ENCODE peak calls at places on chromosome 7, in seven cellular contexts. S is nephron progenitor cell, J is HCT116, T is spleen, F is esophagus muscularis mucosa, A is AG10803, X is tibial nerve. E is an unnamed sample.

GRCh38 chr7:94975316-94975715 is 67.9 kb downstream of the PPP1R9A start:
- DNase-seq in T (no peak), J (no peak), A (peak), F (no peak), S (no peak), X (no peak), E (no peak)

GRCh38 chr7:25615005-25615404 is 386.7 kb upstream of the NPVF start:
- DNase-seq in J (no peak), F (no peak), X (no peak), T (no peak), S (no peak), A (no peak), E (no peak)

GRCh38 chr7:43553999-43554398 is 28.9 kb upstream of the STK17A start:
- DNase-seq in X (no peak), A (peak), T (no peak), S (no peak), F (peak), J (no peak), E (no peak)

GRCh38 chr7:20269726-20270125 is 52.5 kb upstream of the MACC1 start:
- DNase-seq in S (no peak), A (peak), F (no peak), J (no peak), X (no peak), T (no peak), E (no peak)

GRCh38 chr7:99170730-99171074 is 26.8 kb upstream of the SMURF1 start:
- DNase-seq in X (no peak), T (no peak), J (no peak), S (no peak), F (no peak), A (no peak), E (no peak)

GRCh38 chr7:82051641-82052040 is 281.8 kb upstream of the HGF start:
- DNase-seq in S (no peak), A (no peak), X (no peak), T (no peak), F (no peak), J (no peak), E (no peak)

GRCh38 chr7:93337047-93337446 is 104.9 kb downstream of the VPS50 start:
- DNase-seq in X (no peak), S (no peak), F (no peak), A (no peak), T (no peak), J (no peak), E (no peak)

GRCh38 chr7:133777701-133778100 is 349.4 kb upstream of the LRGUK start:
- DNase-seq in J (no peak), T (no peak), X (no peak), S (no peak), A (no peak), F (no peak), E (no peak)

GRCh38 chr7:118219157-118219512 is 5.4 kb upstream of the ANKRD7 start:
- DNase-seq in T (no peak), A (no peak), X (no peak), F (no peak), S (no peak), J (no peak), E (no peak)

GRCh38 chr7:106779877-106780276 is 85.2 kb upstream of the PIK3CG start:
- DNase-seq in A (no peak), X (no peak), J (peak), S (peak), T (no peak), F (no peak), E (no peak)

GRCh38 chr7:74252893-74253292 is 1.3 kb downstream of the RFC2 start:
- DNase-seq in S (no peak), J (no peak), A (no peak), X (no peak), T (no peak), F (no peak), E (no peak)

GRCh38 chr7:79984210-79984609 is 150.4 kb upstream of the GNAI1 start:
- DNase-seq in J (no peak), S (no peak), T (no peak), F (no peak), A (peak), X (no peak), E (no peak)

GRCh38 chr7:27921081-27921836 is 181.3 kb downstream of the TAX1BP1 start:
- DNase-seq in A (peak), X (no peak), S (peak), J (peak), F (no peak), T (no peak), E (no peak)

GRCh38 chr7:134783294-134784069 is 4.0 kb downstream of the CALD1 start:
- DNase-seq in T (no peak), J (no peak), A (no peak), X (no peak), S (no peak), F (peak), E (no peak)

GRCh38 chr7:116393654-116394053 is 105.9 kb upstream of the CAV2 start:
- DNase-seq in J (no peak), A (no peak), F (no peak), X (no peak), S (no peak), T (no peak), E (no peak)

GRCh38 chr7:46291601-46292150 is 370.6 kb upstream of the IGFBP3 start:
- DNase-seq in J (no peak), F (no peak), S (no peak), A (peak), X (no peak), T (no peak), E (no peak)

GRCh38 chr7:54987772-54988171 is 31.0 kb upstream of the EGFR start:
- DNase-seq in A (no peak), J (no peak), T (no peak), F (no peak), X (no peak), S (no peak), E (no peak)

GRCh38 chr7:824664-825063 is 7.6 kb upstream of the SUN1 start:
- DNase-seq in X (no peak), A (peak), S (no peak), F (no peak), T (peak), J (no peak), E (no peak)

GRCh38 chr7:6392712-6393666 is 54.8 kb downstream of the DAGLB start:
- DNase-seq in F (no peak), S (no peak), A (peak), X (peak), T (peak), J (peak), E (no peak)

GRCh38 chr7:157017149-157017548 is 6.7 kb upstream of the MNX1 start:
- DNase-seq in J (no peak), T (peak), S (no peak), F (no peak), X (no peak), A (no peak), E (no peak)
- TF ChIP-seq CTCF in J (no peak), T (no peak), S (no peak), F (no peak), X (no peak), A (no peak), E (no peak)

GRCh38 chr7:2315787-2316186 is 1.5 kb upstream of the SNX8 start:
- DNase-seq in F (no peak), S (no peak), T (no peak), J (no peak), X (no peak), A (no peak), E (no peak)

GRCh38 chr7:2316578-2316977 is 2.3 kb upstream of the SNX8 start:
- DNase-seq in A (no peak), S (no peak), T (no peak), X (no peak), J (no peak), F (no peak), E (no peak)

GRCh38 chr7:2325028-2325625 is 10.9 kb upstream of the SNX8 start:
- DNase-seq in J (no peak), X (no peak), A (no peak), T (no peak), S (no peak), F (no peak), E (no peak)

GRCh38 chr7:2317556-2318293 is 3.5 kb upstream of the SNX8 start:
- DNase-seq in S (no peak), T (no peak), A (no peak), J (no peak), F (no peak), X (no peak), E (no peak)

GRCh38 chr7:2321020-2321419 is 6.8 kb upstream of the SNX8 start:
- DNase-seq in T (no peak), A (peak), J (no peak), F (no peak), S (no peak), X (no peak), E (no peak)
- TF ChIP-seq CTCF in T (no peak), A (peak), J (peak), F (no peak), S (no peak), X (no peak), E (no peak)

GRCh38 chr7:42235734-42236133 is 1.3 kb downstream of the GLI3 start:
- DNase-seq in T (no peak), S (no peak), X (no peak), F (no peak), J (no peak), A (no peak), E (no peak)

GRCh38 chr7:42237891-42238531 is 1.0 kb upstream of the GLI3 start:
- DNase-seq in A (peak), T (no peak), J (no peak), X (peak), S (peak), F (no peak), E (no peak)

GRCh38 chr7:42238709-42239395 is 1.8 kb upstream of the GLI3 start:
- DNase-seq in X (no peak), J (no peak), F (no peak), A (peak), S (peak), T (no peak), E (no peak)

GRCh38 chr7:42236266-42237161 is 495 bp downstream of the GLI3 start:
- DNase-seq in J (no peak), F (no peak), T (no peak), A (peak), S (peak), X (peak), E (no peak)

GRCh38 chr7:42237162-42237821 is at the start of gene GLI3:
- DNase-seq in F (peak), T (peak), J (no peak), X (peak), A (peak), S (peak), E (no peak)
- TF ChIP-seq CTCF in F (no peak), T (no peak), J (no peak), X (peak), A (peak), S (no peak), E (no peak)

GRCh38 chr7:129388353-129389098 is 45.7 kb upstream of the STRIP2 start:
- DNase-seq in T (no peak), X (no peak), F (no peak), S (no peak), J (no peak), A (no peak), E (no peak)
- TF ChIP-seq CTCF in T (no peak), X (no peak), F (no peak), S (no peak), J (no peak), A (no peak), E (no peak)

E was measured in CD4-positive, alpha-beta T cell.